ENCODE peak calls at places on chromosomes 3 and 15, in nine cellular contexts. K, T, O, Z, M, G, Y, U and I are unnamed samples. For H3K9me3, the result is how much of the 10 kb centered on the place peaks cover.

GRCh38 chr3:150149651-150150051 is 179.0 kb upstream of the PFN2 start:
- DNase-seq in O (no peak), Y (no peak), G (no peak), T (peak), Z (no peak), K (no peak), U (no peak), M (peak), I (no peak)

GRCh38 chr15:28913171-28913765 is 27.5 kb downstream of the APBA2 start:
- DNase-seq in O (no peak), M (peak), T (no peak), G (no peak), U (no peak), Z (no peak), Y (no peak), K (no peak), I (no peak)

GRCh38 chr3:18099611-18100010 is 325.5 kb downstream of the SATB1 start:
- DNase-seq in U (no peak), O (no peak), G (no peak), K (no peak), Y (no peak), Z (no peak), M (peak), T (no peak), I (no peak)

GRCh38 chr3:9780451-9780797 is 10.7 kb upstream of the CAMK1 start:
- DNase-seq in U (no peak), G (no peak), Y (no peak), O (no peak), Z (no peak), M (no peak), K (no peak), T (no peak), I (no peak)

GRCh38 chr3:147415337-147415736 is 6.2 kb downstream of the ZIC1 start:
- DNase-seq in G (no peak), Z (peak), O (no peak), M (no peak), Y (no peak), K (no peak), T (no peak), U (no peak), I (no peak)

GRCh38 chr15:99021669-99022068 is 14.1 kb upstream of the PGPEP1L start:
- DNase-seq in O (no peak), G (no peak), K (no peak), Y (no peak), U (no peak), T (no peak), M (no peak), Z (no peak), I (no peak)

GRCh38 chr3:72492240-72492639 is 356.0 kb downstream of the SHQ1 start:
- DNase-seq in K (peak), M (peak), G (no peak), Z (no peak), Y (peak), T (peak), O (no peak), U (peak), I (no peak)

GRCh38 chr15:53535886-53536285 is 223.6 kb downstream of the WDR72 start:
- DNase-seq in K (no peak), G (no peak), O (no peak), Z (no peak), M (no peak), U (no peak), Y (no peak), T (no peak), I (no peak)

GRCh38 chr3:138511990-138512389 is 77.6 kb downstream of the ESYT3 start:
- DNase-seq in M (no peak), G (no peak), K (no peak), Z (no peak), T (no peak), O (no peak), Y (no peak), U (no peak), I (no peak)

GRCh38 chr3:427128-427527 is 230.6 kb downstream of the CHL1 start:
- DNase-seq in O (no peak), Y (no peak), U (no peak), K (no peak), Z (no peak), T (no peak), M (no peak), G (no peak), I (no peak)
- H3K9me3 ChIP-seq in O (under half), Y (under half), U (under half), K (under half), Z (under half), T (under half), M (under half), G (under half), I (under half)

GRCh38 chr3:194686816-194687637 is 1.3 kb downstream of the FAM43A start:
- DNase-seq in G (no peak), T (peak), O (no peak), Y (peak), U (peak), K (peak), M (peak), Z (peak), I (no peak)

GRCh38 chr3:194685050-194685722 is 497 bp upstream of the FAM43A start:
- DNase-seq in K (no peak), T (no peak), G (no peak), Y (no peak), M (no peak), U (no peak), O (no peak), Z (no peak), I (no peak)

GRCh38 chr3:194687638-194688206 is 2.0 kb downstream of the FAM43A start:
- DNase-seq in M (peak), G (no peak), U (peak), Y (peak), K (peak), T (peak), Z (peak), O (no peak), I (peak)

GRCh38 chr3:194685723-194686413 is at the start of gene FAM43A:
- DNase-seq in U (peak), O (no peak), T (peak), K (peak), G (peak), Z (peak), Y (peak), M (peak), I (peak)

GRCh38 chr3:194686414-194686815 is 732 bp downstream of the FAM43A start:
- DNase-seq in Z (no peak), Y (no peak), M (no peak), O (no peak), K (no peak), T (no peak), G (no peak), U (no peak), I (no peak)
- H3K4me3 ChIP-seq in Z (peak), Y (peak), M (peak), O (peak), K (peak), T (peak), G (peak), U (peak), I (peak)

GRCh38 chr3:189300345-189300744 is 128.6 kb downstream of the TPRG1 start:
- DNase-seq in M (no peak), Z (no peak), Y (no peak), U (no peak), K (no peak), T (no peak), O (no peak), G (no peak), I (no peak)

GRCh38 chr3:189297957-189298356 is 126.2 kb downstream of the TPRG1 start:
- DNase-seq in G (no peak), U (no peak), T (no peak), K (no peak), Y (no peak), Z (no peak), O (no peak), M (no peak), I (no peak)

GRCh38 chr3:189301479-189301878 is 129.7 kb downstream of the TPRG1 start:
- DNase-seq in G (no peak), Y (no peak), T (no peak), Z (no peak), K (no peak), U (no peak), M (no peak), O (no peak), I (no peak)

GRCh38 chr3:189295089-189295488 is 123.3 kb downstream of the TPRG1 start:
- DNase-seq in T (no peak), U (no peak), O (no peak), M (no peak), Z (no peak), Y (no peak), K (no peak), G (no peak), I (no peak)

GRCh38 chr3:189298469-189299375 is 127.0 kb downstream of the TPRG1 start:
- DNase-seq in T (no peak), U (no peak), K (no peak), M (no peak), Z (no peak), O (no peak), G (no peak), Y (no peak), I (no peak)
- H3K9me3 ChIP-seq in T (under half), U (under half), K (under half), M (under half), Z (under half), O (under half), G (under half), Y (under half), I (under half)

GRCh38 chr3:15982243-15982642 is 184.5 kb upstream of the ANKRD28 start:
- DNase-seq in Y (no peak), K (no peak), U (no peak), M (no peak), T (no peak), Z (no peak), G (no peak), O (no peak), I (no peak)

GRCh38 chr3:15983232-15983631 is 185.5 kb upstream of the ANKRD28 start:
- DNase-seq in Y (no peak), U (no peak), T (no peak), M (peak), K (no peak), Z (peak), G (no peak), O (no peak), I (no peak)

GRCh38 chr3:15982667-15983145 is 184.9 kb upstream of the ANKRD28 start:
- DNase-seq in Y (no peak), K (no peak), Z (peak), T (peak), M (peak), G (peak), U (no peak), O (no peak), I (no peak)

GRCh38 chr3:15979900-15980299 is 182.1 kb upstream of the ANKRD28 start:
- DNase-seq in U (no peak), Y (no peak), O (no peak), K (no peak), Z (no peak), T (no peak), M (no peak), G (no peak), I (no peak)

GRCh38 chr3:15983693-15984092 is 185.9 kb upstream of the ANKRD28 start:
- DNase-seq in M (no peak), O (no peak), G (no peak), K (no peak), Y (no peak), T (no peak), Z (no peak), U (no peak), I (no peak)
- H3K4me3 ChIP-seq in M (no peak), O (no peak), G (no peak), K (no peak), Y (no peak), T (peak), Z (no peak), U (no peak), I (no peak)

GRCh38 chr15:25170113-25170731 is 215.4 kb downstream of the SNRPN start:
- DNase-seq in Z (no peak), U (no peak), M (no peak), O (no peak), G (no peak), K (no peak), T (peak), Y (no peak), I (peak)
- H3K9me3 ChIP-seq in Z (under half), U (under half), M (under half), O (under half), G (under half), K (under half), T (under half), Y (under half), I (under half)

DNA sequence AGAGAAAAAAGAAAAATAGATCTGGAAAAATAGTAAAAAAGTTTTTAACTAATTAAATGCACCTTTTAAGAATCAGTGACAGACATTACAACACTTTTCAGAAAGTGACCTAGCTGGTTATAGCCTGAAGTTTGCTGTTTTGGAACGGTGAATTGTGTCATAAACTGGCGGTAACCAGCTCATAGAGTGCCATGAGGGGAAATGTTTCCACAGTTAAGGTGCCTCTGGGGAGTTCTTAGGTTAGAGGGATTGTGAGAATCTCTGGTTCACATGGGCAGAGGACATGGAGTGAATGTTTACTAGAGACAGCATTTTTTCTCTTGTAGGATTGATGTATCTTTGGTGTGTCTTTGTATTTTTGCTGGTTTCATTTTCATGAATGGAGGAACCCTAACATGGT is 2.8 kb downstream of the TBC1D23 start:
- DNase-seq in U (no peak), O (no peak), Y (no peak), G (no peak), K (no peak), M (no peak), T (no peak), Z (no peak), I (no peak)
- H3K4me3 ChIP-seq in U (no peak), O (no peak), Y (no peak), G (peak), K (no peak), M (no peak), T (peak), Z (no peak), I (no peak)